ENCODE peak calls at places on chromosomes 6 and 20, in seven cellular contexts. One of them, this sample, is unnamed.

GRCh38 chr20:58109126-58109880 is 119.2 kb downstream of the ANKRD60 start:
- DNase-seq in CD8-positive, alpha-beta T cell: no peak
- DNase-seq in smooth muscle cell of the brain vasculature: no peak
- DNase-seq in mucosa of descending colon: no peak
- DNase-seq in amniotic stem cell: no peak
- DNase-seq in iris pigment epithelial cell: peak; percentile 79
- DNase-seq in activated naive CD8-positive, alpha-beta T cell treated with anti-CD3 and anti-CD28 coated beads, Interleukin-2, amount 10 ng/mL, durations not matched to agents 7 days and 5 days: no peak
- DNase-seq in this sample: no peak

GRCh38 chr6:81601918-81602317 is 150.6 kb downstream of the TENT5A start:
- DNase-seq in CD8-positive, alpha-beta T cell: no peak
- DNase-seq in smooth muscle cell of the brain vasculature: no peak
- DNase-seq in mucosa of descending colon: no peak
- DNase-seq in amniotic stem cell: no peak
- DNase-seq in iris pigment epithelial cell: no peak
- DNase-seq in activated naive CD8-positive, alpha-beta T cell treated with anti-CD3 and anti-CD28 coated beads, Interleukin-2, amount 10 ng/mL, durations not matched to agents 7 days and 5 days: no peak
- DNase-seq in this sample: no peak

GRCh38 chr6:82144852-82145332 is 102.7 kb downstream of the IBTK start:
- DNase-seq in CD8-positive, alpha-beta T cell: no peak
- DNase-seq in smooth muscle cell of the brain vasculature: peak; percentile 65
- DNase-seq in mucosa of descending colon: no peak
- DNase-seq in amniotic stem cell: peak; percentile 47
- DNase-seq in iris pigment epithelial cell: peak; percentile 93
- DNase-seq in activated naive CD8-positive, alpha-beta T cell treated with anti-CD3 and anti-CD28 coated beads, Interleukin-2, amount 10 ng/mL, durations not matched to agents 7 days and 5 days: no peak
- DNase-seq in this sample: no peak

GRCh38 chr6:158642097-158642601 is 2.4 kb downstream of the DYNLT1 start:
- DNase-seq in CD8-positive, alpha-beta T cell: no peak
- DNase-seq in smooth muscle cell of the brain vasculature: peak; percentile 54
- DNase-seq in mucosa of descending colon: no peak
- DNase-seq in amniotic stem cell: peak; percentile 49
- DNase-seq in iris pigment epithelial cell: peak; percentile 88
- DNase-seq in activated naive CD8-positive, alpha-beta T cell treated with anti-CD3 and anti-CD28 coated beads, Interleukin-2, amount 10 ng/mL, durations not matched to agents 7 days and 5 days: no peak
- DNase-seq in this sample: no peak

GRCh38 chr6:3841066-3841454 is 8.1 kb upstream of the FAM50B start:
- DNase-seq in CD8-positive, alpha-beta T cell: no peak
- DNase-seq in smooth muscle cell of the brain vasculature: no peak
- DNase-seq in mucosa of descending colon: no peak
- DNase-seq in amniotic stem cell: no peak
- DNase-seq in iris pigment epithelial cell: no peak
- DNase-seq in activated naive CD8-positive, alpha-beta T cell treated with anti-CD3 and anti-CD28 coated beads, Interleukin-2, amount 10 ng/mL, durations not matched to agents 7 days and 5 days: no peak
- DNase-seq in this sample: no peak

GRCh38 chr6:3322366-3322890 is 63.7 kb downstream of the PSMG4 start:
- DNase-seq in CD8-positive, alpha-beta T cell: no peak
- DNase-seq in smooth muscle cell of the brain vasculature: no peak
- DNase-seq in mucosa of descending colon: no peak
- DNase-seq in amniotic stem cell: no peak
- DNase-seq in iris pigment epithelial cell: no peak
- DNase-seq in activated naive CD8-positive, alpha-beta T cell treated with anti-CD3 and anti-CD28 coated beads, Interleukin-2, amount 10 ng/mL, durations not matched to agents 7 days and 5 days: no peak
- DNase-seq in this sample: no peak

GRCh38 chr6:35142578-35142977 is 1.4 kb upstream of the TCP11 start:
- DNase-seq in CD8-positive, alpha-beta T cell: no peak
- DNase-seq in smooth muscle cell of the brain vasculature: no peak
- DNase-seq in mucosa of descending colon: no peak
- DNase-seq in amniotic stem cell: no peak
- DNase-seq in iris pigment epithelial cell: no peak
- DNase-seq in activated naive CD8-positive, alpha-beta T cell treated with anti-CD3 and anti-CD28 coated beads, Interleukin-2, amount 10 ng/mL, durations not matched to agents 7 days and 5 days: no peak
- DNase-seq in this sample: no peak

GRCh38 chr20:61760321-61761112 is 305.2 kb downstream of the TAF4 start:
- DNase-seq in CD8-positive, alpha-beta T cell: no peak
- DNase-seq in smooth muscle cell of the brain vasculature: no peak
- DNase-seq in mucosa of descending colon: no peak
- DNase-seq in amniotic stem cell: no peak
- DNase-seq in iris pigment epithelial cell: no peak
- DNase-seq in activated naive CD8-positive, alpha-beta T cell treated with anti-CD3 and anti-CD28 coated beads, Interleukin-2, amount 10 ng/mL, durations not matched to agents 7 days and 5 days: no peak
- DNase-seq in this sample: no peak

GRCh38 chr20:4571759-4572531 is 149.8 kb upstream of the PRND start:
- DNase-seq in CD8-positive, alpha-beta T cell: no peak
- DNase-seq in smooth muscle cell of the brain vasculature: no peak
- DNase-seq in mucosa of descending colon: no peak
- DNase-seq in amniotic stem cell: no peak
- DNase-seq in iris pigment epithelial cell: no peak
- DNase-seq in activated naive CD8-positive, alpha-beta T cell treated with anti-CD3 and anti-CD28 coated beads, Interleukin-2, amount 10 ng/mL, durations not matched to agents 7 days and 5 days: no peak
- DNase-seq in this sample: no peak

GRCh38 chr20:52869698-52870288 is 102.4 kb upstream of the TSHZ2 start:
- DNase-seq in CD8-positive, alpha-beta T cell: no peak
- DNase-seq in smooth muscle cell of the brain vasculature: no peak
- DNase-seq in mucosa of descending colon: no peak
- DNase-seq in amniotic stem cell: no peak
- DNase-seq in iris pigment epithelial cell: no peak
- DNase-seq in activated naive CD8-positive, alpha-beta T cell treated with anti-CD3 and anti-CD28 coated beads, Interleukin-2, amount 10 ng/mL, durations not matched to agents 7 days and 5 days: no peak
- DNase-seq in this sample: no peak

GRCh38 chr6:75147512-75147911 is 58.3 kb downstream of the COL12A1 start:
- DNase-seq in CD8-positive, alpha-beta T cell: no peak
- DNase-seq in smooth muscle cell of the brain vasculature: no peak
- DNase-seq in mucosa of descending colon: no peak
- DNase-seq in amniotic stem cell: no peak
- DNase-seq in iris pigment epithelial cell: peak; percentile 74
- DNase-seq in activated naive CD8-positive, alpha-beta T cell treated with anti-CD3 and anti-CD28 coated beads, Interleukin-2, amount 10 ng/mL, durations not matched to agents 7 days and 5 days: no peak
- DNase-seq in this sample: no peak

GRCh38 chr6:44022296-44022661 is 105.0 kb downstream of the MRPL14 start:
- DNase-seq in CD8-positive, alpha-beta T cell: no peak
- DNase-seq in smooth muscle cell of the brain vasculature: no peak
- DNase-seq in mucosa of descending colon: peak; percentile 20
- DNase-seq in amniotic stem cell: no peak
- DNase-seq in iris pigment epithelial cell: no peak
- DNase-seq in activated naive CD8-positive, alpha-beta T cell treated with anti-CD3 and anti-CD28 coated beads, Interleukin-2, amount 10 ng/mL, durations not matched to agents 7 days and 5 days: no peak
- DNase-seq in this sample: no peak

GRCh38 chr6:30981942-30982772 is 1.4 kb upstream of the MUC21 start:
- DNase-seq in CD8-positive, alpha-beta T cell: no peak
- DNase-seq in smooth muscle cell of the brain vasculature: peak; percentile 1
- DNase-seq in mucosa of descending colon: no peak
- DNase-seq in amniotic stem cell: no peak
- DNase-seq in iris pigment epithelial cell: peak; percentile 88
- DNase-seq in activated naive CD8-positive, alpha-beta T cell treated with anti-CD3 and anti-CD28 coated beads, Interleukin-2, amount 10 ng/mL, durations not matched to agents 7 days and 5 days: no peak
- DNase-seq in this sample: no peak

GRCh38 chr6:161837854-161838253 is 564.0 kb upstream of the AGPAT4 start:
- DNase-seq in CD8-positive, alpha-beta T cell: no peak
- DNase-seq in smooth muscle cell of the brain vasculature: no peak
- DNase-seq in mucosa of descending colon: no peak
- DNase-seq in amniotic stem cell: no peak
- DNase-seq in iris pigment epithelial cell: no peak
- DNase-seq in activated naive CD8-positive, alpha-beta T cell treated with anti-CD3 and anti-CD28 coated beads, Interleukin-2, amount 10 ng/mL, durations not matched to agents 7 days and 5 days: no peak
- DNase-seq in this sample: no peak

GRCh38 chr6:18025591-18025990 is 38.2 kb upstream of the KIF13A start:
- DNase-seq in CD8-positive, alpha-beta T cell: no peak
- DNase-seq in smooth muscle cell of the brain vasculature: no peak
- DNase-seq in mucosa of descending colon: no peak
- DNase-seq in amniotic stem cell: no peak
- DNase-seq in iris pigment epithelial cell: no peak
- DNase-seq in activated naive CD8-positive, alpha-beta T cell treated with anti-CD3 and anti-CD28 coated beads, Interleukin-2, amount 10 ng/mL, durations not matched to agents 7 days and 5 days: no peak
- DNase-seq in this sample: no peak

GRCh38 chr6:72825265-72825918 is 203.5 kb downstream of the KCNQ5 start:
- DNase-seq in CD8-positive, alpha-beta T cell: no peak
- DNase-seq in smooth muscle cell of the brain vasculature: no peak
- DNase-seq in mucosa of descending colon: no peak
- DNase-seq in amniotic stem cell: no peak
- DNase-seq in iris pigment epithelial cell: peak; percentile 62
- DNase-seq in activated naive CD8-positive, alpha-beta T cell treated with anti-CD3 and anti-CD28 coated beads, Interleukin-2, amount 10 ng/mL, durations not matched to agents 7 days and 5 days: no peak
- DNase-seq in this sample: no peak

GRCh38 chr6:127023001-127023778 is 95.3 kb upstream of the RSPO3 start:
- DNase-seq in CD8-positive, alpha-beta T cell: no peak
- DNase-seq in smooth muscle cell of the brain vasculature: no peak
- DNase-seq in mucosa of descending colon: no peak
- DNase-seq in amniotic stem cell: no peak
- DNase-seq in iris pigment epithelial cell: no peak
- DNase-seq in activated naive CD8-positive, alpha-beta T cell treated with anti-CD3 and anti-CD28 coated beads, Interleukin-2, amount 10 ng/mL, durations not matched to agents 7 days and 5 days: no peak
- DNase-seq in this sample: no peak

GRCh38 chr6:88722691-88723090 is 240.7 kb downstream of the RNGTT start:
- DNase-seq in CD8-positive, alpha-beta T cell: no peak
- DNase-seq in smooth muscle cell of the brain vasculature: no peak
- DNase-seq in mucosa of descending colon: no peak
- DNase-seq in amniotic stem cell: no peak
- DNase-seq in iris pigment epithelial cell: peak; percentile 71
- DNase-seq in activated naive CD8-positive, alpha-beta T cell treated with anti-CD3 and anti-CD28 coated beads, Interleukin-2, amount 10 ng/mL, durations not matched to agents 7 days and 5 days: no peak
- DNase-seq in this sample: no peak

GRCh38 chr6:41734666-41735426 is 562 bp downstream of the TFEB start:
- DNase-seq in CD8-positive, alpha-beta T cell: peak; percentile 39
- DNase-seq in smooth muscle cell of the brain vasculature: no peak
- DNase-seq in mucosa of descending colon: peak; percentile 89
- DNase-seq in amniotic stem cell: peak; percentile 31
- DNase-seq in iris pigment epithelial cell: peak; percentile 84
- DNase-seq in activated naive CD8-positive, alpha-beta T cell treated with anti-CD3 and anti-CD28 coated beads, Interleukin-2, amount 10 ng/mL, durations not matched to agents 7 days and 5 days: peak; percentile 83
- DNase-seq in this sample: peak; percentile 76

GRCh38 chr6:130033999-130034814 is 15.8 kb downstream of the L3MBTL3 start:
- DNase-seq in CD8-positive, alpha-beta T cell: no peak
- DNase-seq in smooth muscle cell of the brain vasculature: no peak
- DNase-seq in mucosa of descending colon: no peak
- DNase-seq in amniotic stem cell: no peak
- DNase-seq in iris pigment epithelial cell: peak; percentile 75
- DNase-seq in activated naive CD8-positive, alpha-beta T cell treated with anti-CD3 and anti-CD28 coated beads, Interleukin-2, amount 10 ng/mL, durations not matched to agents 7 days and 5 days: no peak
- DNase-seq in this sample: no peak

GRCh38 chr6:26304213-26305096 is 60.5 kb upstream of the BTN3A2 start:
- DNase-seq in CD8-positive, alpha-beta T cell: no peak
- DNase-seq in smooth muscle cell of the brain vasculature: no peak
- DNase-seq in mucosa of descending colon: no peak
- DNase-seq in amniotic stem cell: peak; percentile 65
- DNase-seq in iris pigment epithelial cell: peak; percentile 70
- DNase-seq in activated naive CD8-positive, alpha-beta T cell treated with anti-CD3 and anti-CD28 coated beads, Interleukin-2, amount 10 ng/mL, durations not matched to agents 7 days and 5 days: peak; percentile 43
- DNase-seq in this sample: peak; percentile 75

GRCh38 chr20:21781446-21782075 is 76.1 kb downstream of the PAX1 start:
- DNase-seq in CD8-positive, alpha-beta T cell: no peak
- DNase-seq in smooth muscle cell of the brain vasculature: no peak
- DNase-seq in mucosa of descending colon: no peak
- DNase-seq in amniotic stem cell: no peak
- DNase-seq in iris pigment epithelial cell: no peak
- DNase-seq in activated naive CD8-positive, alpha-beta T cell treated with anti-CD3 and anti-CD28 coated beads, Interleukin-2, amount 10 ng/mL, durations not matched to agents 7 days and 5 days: no peak
- DNase-seq in this sample: no peak

GRCh38 chr6:7052441-7052936 is 55.3 kb upstream of the RREB1 start:
- DNase-seq in CD8-positive, alpha-beta T cell: no peak
- DNase-seq in smooth muscle cell of the brain vasculature: no peak
- DNase-seq in mucosa of descending colon: peak; percentile 71
- DNase-seq in amniotic stem cell: no peak
- DNase-seq in iris pigment epithelial cell: peak; percentile 83
- DNase-seq in activated naive CD8-positive, alpha-beta T cell treated with anti-CD3 and anti-CD28 coated beads, Interleukin-2, amount 10 ng/mL, durations not matched to agents 7 days and 5 days: no peak
- DNase-seq in this sample: peak; percentile 9

GRCh38 chr20:52410182-52410647 is 218.6 kb upstream of the ZFP64 start:
- DNase-seq in CD8-positive, alpha-beta T cell: peak; percentile 51
- DNase-seq in smooth muscle cell of the brain vasculature: no peak
- DNase-seq in mucosa of descending colon: no peak
- DNase-seq in amniotic stem cell: no peak
- DNase-seq in iris pigment epithelial cell: peak; percentile 90
- DNase-seq in activated naive CD8-positive, alpha-beta T cell treated with anti-CD3 and anti-CD28 coated beads, Interleukin-2, amount 10 ng/mL, durations not matched to agents 7 days and 5 days: peak; percentile 47
- DNase-seq in this sample: peak; percentile 84

GRCh38 chr6:79621579-79621978 is 9.6 kb upstream of the SH3BGRL2 start:
- DNase-seq in CD8-positive, alpha-beta T cell: no peak
- DNase-seq in smooth muscle cell of the brain vasculature: no peak
- DNase-seq in mucosa of descending colon: no peak
- DNase-seq in amniotic stem cell: no peak
- DNase-seq in iris pigment epithelial cell: no peak
- DNase-seq in activated naive CD8-positive, alpha-beta T cell treated with anti-CD3 and anti-CD28 coated beads, Interleukin-2, amount 10 ng/mL, durations not matched to agents 7 days and 5 days: no peak
- DNase-seq in this sample: no peak

This sample was measured in CD4-positive, alpha-beta memory T cell.